ENCODE peak calls at places on chromosomes 5 and 9, in nine cellular contexts. B is tibial nerve; N is spleen; M is mesendoderm; K is heart right ventricle; U is right cardiac atrium; A is mesenchymal stem cell; C is CD8-positive, alpha-beta memory T cell; G is ovary. S is an unnamed sample. For H3K27me3, the result is how much of the 10 kb centered on the place peaks cover.

GRCh38 chr5:15695171-15695676 is 195.2 kb downstream of the FBXL7 start:
- DNase-seq in B (no peak), N (no peak), M (no peak), K (no peak), U (no peak), A (peak), C (no peak), G (peak), S (no peak)

GRCh38 chr9:70127540-70128416 is 84.1 kb downstream of the MAMDC2 start:
- DNase-seq in B (no peak), N (no peak), M (no peak), K (no peak), U (no peak), A (no peak), C (no peak), G (no peak), S (no peak)

GRCh38 chr9:72305102-72305546 is 59.9 kb downstream of the ZFAND5 start:
- DNase-seq in B (no peak), N (peak), M (peak), K (peak), U (peak), A (peak), C (no peak), G (peak), S (peak)

GRCh38 chr5:151023047-151023615 is 2.7 kb downstream of the GPX3 start:
- DNase-seq in B (no peak), N (no peak), M (no peak), K (peak), U (peak), A (no peak), C (no peak), G (peak), S (peak)

GRCh38 chr5:5492087-5492933 is 69.8 kb downstream of the ICE1 start:
- DNase-seq in B (no peak), N (no peak), M (peak), K (no peak), U (no peak), A (peak), C (peak), G (no peak), S (no peak)

GRCh38 chr9:108310202-108310601 is 545.6 kb downstream of the ACTL7B start:
- DNase-seq in B (no peak), N (no peak), M (no peak), K (no peak), U (no peak), A (no peak), C (no peak), G (no peak), S (no peak)

GRCh38 chr9:19481971-19482404 is 73.2 kb downstream of the ACER2 start:
- DNase-seq in B (no peak), N (no peak), M (no peak), K (no peak), U (no peak), A (no peak), C (no peak), G (no peak), S (no peak)

GRCh38 chr9:81759680-81760215 is 70.4 kb upstream of the TLE1 start:
- DNase-seq in B (no peak), N (no peak), M (peak), K (no peak), U (no peak), A (peak), C (no peak), G (no peak), S (no peak)

GRCh38 chr5:120457839-120458507 is 6.1 kb upstream of the PRR16 start:
- DNase-seq in B (peak), N (peak), M (peak), K (peak), U (peak), A (peak), C (no peak), G (peak), S (peak)

GRCh38 chr9:72635197-72635596 is 113.8 kb downstream of the TMC1 start:
- DNase-seq in B (no peak), N (no peak), M (peak), K (no peak), U (no peak), A (no peak), C (no peak), G (no peak), S (no peak)

GRCh38 chr5:143837306-143837848 is 25.4 kb downstream of the HMHB1 start:
- DNase-seq in B (no peak), N (no peak), M (no peak), K (no peak), U (no peak), A (peak), C (no peak), G (no peak), S (no peak)

GRCh38 chr5:123659495-123659894 is 147.5 kb downstream of the CSNK1G3 start:
- DNase-seq in B (no peak), N (no peak), M (no peak), K (no peak), U (no peak), A (peak), C (no peak), G (no peak), S (no peak)

GRCh38 chr9:136093331-136093986 is 1.6 kb downstream of the NACC2 start:
- DNase-seq in B (no peak), N (no peak), M (peak), K (peak), U (peak), A (peak), C (no peak), G (no peak), S (no peak)

GRCh38 chr9:136091582-136092352 is 3.3 kb downstream of the NACC2 start:
- DNase-seq in B (no peak), N (no peak), M (peak), K (peak), U (peak), A (no peak), C (no peak), G (no peak), S (no peak)

GRCh38 chr9:136090768-136091581 is 4.1 kb downstream of the NACC2 start:
- DNase-seq in B (no peak), N (peak), M (no peak), K (peak), U (peak), A (peak), C (no peak), G (no peak), S (no peak)

GRCh38 chr9:136092741-136093140 is 2.3 kb downstream of the NACC2 start:
- DNase-seq in B (no peak), N (no peak), M (no peak), K (peak), U (peak), A (no peak), C (no peak), G (no peak), S (no peak)

GRCh38 chr9:136092353-136092650 is 2.8 kb downstream of the NACC2 start:
- DNase-seq in B (no peak), N (no peak), M (no peak), K (no peak), U (no peak), A (no peak), C (no peak), G (no peak), S (no peak)
- H3K4me3 ChIP-seq in B (no peak), N (no peak), M (no peak), K (no peak), U (no peak), A (no peak), C (no peak), G (no peak), S (no peak)

GRCh38 chr5:40481226-40481625 is 198.5 kb upstream of the PTGER4 start:
- DNase-seq in B (no peak), N (no peak), M (no peak), K (no peak), U (no peak), A (no peak), C (no peak), G (no peak), S (no peak)

GRCh38 chr5:40486437-40487270 is 193.1 kb upstream of the PTGER4 start:
- DNase-seq in B (no peak), N (no peak), M (no peak), K (no peak), U (no peak), A (no peak), C (peak), G (no peak), S (no peak)

GRCh38 chr5:40485021-40485998 is 194.4 kb upstream of the PTGER4 start:
- DNase-seq in B (no peak), N (no peak), M (no peak), K (no peak), U (no peak), A (no peak), C (no peak), G (no peak), S (no peak)

GRCh38 chr5:40483316-40483715 is 196.4 kb upstream of the PTGER4 start:
- DNase-seq in B (no peak), N (no peak), M (no peak), K (no peak), U (no peak), A (no peak), C (no peak), G (no peak), S (no peak)

GRCh38 chr5:40484495-40484894 is 195.2 kb upstream of the PTGER4 start:
- DNase-seq in B (no peak), N (no peak), M (no peak), K (no peak), U (no peak), A (no peak), C (no peak), G (no peak), S (no peak)
- H3K27ac ChIP-seq in B (no peak), N (peak), M (no peak), K (no peak), U (no peak), A (no peak), C (no peak), G (no peak), S (no peak)

GRCh38 chr9:126756238-126756637 is 48.6 kb upstream of the ZBTB43 start:
- DNase-seq in B (no peak), N (no peak), M (no peak), K (no peak), U (no peak), A (no peak), C (no peak), G (no peak), S (no peak)
- H3K27me3 ChIP-seq in B (under half), N (under half), M (under half), K (under half), U (under half), A (half or more), C (under half), G (under half), S (under half)

GRCh38 chr9:76395381-76395780 is 1.2 kb upstream of the RFK start:
- DNase-seq in B (no peak), N (peak), M (no peak), K (no peak), U (no peak), A (no peak), C (no peak), G (no peak), S (no peak)
- H3K4me3 ChIP-seq in B (no peak), N (no peak), M (no peak), K (peak), U (peak), A (no peak), C (no peak), G (peak), S (no peak)

DNA sequence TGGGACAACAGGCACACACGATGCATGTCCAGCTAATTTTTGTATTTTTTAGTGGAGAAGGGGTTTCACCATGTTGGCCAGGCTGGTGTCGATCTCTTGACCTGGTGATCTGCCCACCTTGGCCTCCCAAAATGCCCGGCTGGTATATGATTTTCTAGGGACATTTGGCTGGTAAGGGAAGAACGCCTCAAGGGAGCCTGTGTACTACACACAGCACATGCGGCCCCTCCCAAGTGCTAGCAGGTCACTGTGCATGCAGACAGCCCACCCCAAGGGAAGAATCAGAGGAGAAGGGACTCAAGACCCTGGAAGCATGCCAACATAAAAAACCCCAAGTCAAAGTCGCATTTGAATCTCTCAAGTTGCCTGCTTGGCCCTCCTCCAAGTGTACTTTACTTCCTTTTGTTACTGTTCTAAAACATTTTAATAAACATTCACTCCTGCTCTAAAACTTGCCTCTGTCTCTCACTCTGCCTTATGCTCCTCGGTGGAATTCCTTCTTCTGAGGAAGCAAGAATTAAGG is 24.3 kb upstream of the OTULINL start:
- DNase-seq in B (no peak), N (no peak), M (no peak), K (no peak), U (no peak), A (peak), C (no peak), G (no peak), S (no peak)
- H3K27ac ChIP-seq in B (no peak), N (no peak), M (no peak), K (no peak), U (no peak), A (no peak), C (no peak), G (no peak), S (no peak)

GRCh38 chr9:123083680-123084079 is 50.2 kb downstream of the GPR21 start:
- DNase-seq in B (no peak), N (no peak), M (no peak), K (no peak), U (no peak), A (no peak), C (no peak), G (no peak), S (no peak)
- H3K27me3 ChIP-seq in B (under half), N (under half), M (under half), K (under half), U (under half), A (under half), C (under half), G (under half), S (under half)

GRCh38 chr5:127804886-127805426 is 101.8 kb downstream of the CCDC192 start:
- DNase-seq in B (no peak), N (no peak), M (no peak), K (no peak), U (no peak), A (peak), C (no peak), G (no peak), S (no peak)

GRCh38 chr5:127805448-127805847 is 102.3 kb downstream of the CCDC192 start:
- DNase-seq in B (no peak), N (no peak), M (no peak), K (no peak), U (no peak), A (no peak), C (no peak), G (no peak), S (no peak)

GRCh38 chr5:127801751-127802476 is 98.7 kb downstream of the CCDC192 start:
- DNase-seq in B (no peak), N (no peak), M (no peak), K (no peak), U (no peak), A (peak), C (no peak), G (no peak), S (no peak)

GRCh38 chr5:127799293-127799905 is 96.2 kb downstream of the CCDC192 start:
- DNase-seq in B (no peak), N (no peak), M (peak), K (no peak), U (no peak), A (no peak), C (no peak), G (no peak), S (no peak)

GRCh38 chr5:127802477-127802865 is 99.3 kb downstream of the CCDC192 start:
- DNase-seq in B (no peak), N (no peak), M (no peak), K (no peak), U (no peak), A (peak), C (no peak), G (no peak), S (no peak)
- H3K4me3 ChIP-seq in B (no peak), N (no peak), M (no peak), K (no peak), U (no peak), A (no peak), C (no peak), G (no peak), S (no peak)